ENCODE peak calls at places on chromosome 14, in four cellular contexts. K, I, P and M are unnamed samples.

GRCh38 chr14:60002819-60003492 is 83.0 kb downstream of the LRRC9 start:
- DNase-seq in I (peak; percentile 79), P (no peak), K (no peak), M (no peak)

GRCh38 chr14:61033024-61033423 is 52.0 kb downstream of the SLC38A6 start:
- DNase-seq in I (no peak), K (no peak), P (no peak), M (no peak)

GRCh38 chr14:61652526-61653262 is 42.6 kb upstream of the HIF1A start:
- DNase-seq in I (no peak), P (no peak), K (no peak), M (no peak)

GRCh38 chr14:39431416-39432178 is 636 bp downstream of the FBXO33 start:
- DNase-seq in P (peak; percentile 75), K (peak; percentile 85), I (peak; percentile 42), M (peak; percentile 53)

GRCh38 chr14:92601131-92601710 is 87.6 kb downstream of the RIN3 start:
- DNase-seq in K (no peak), P (no peak), I (no peak), M (no peak)

GRCh38 chr14:70780396-70781075 is 28.8 kb downstream of the MAP3K9 start:
- DNase-seq in P (no peak), K (no peak), I (peak; percentile 25), M (peak; percentile 13)

GRCh38 chr14:62002636-62003035 is 240.4 kb downstream of the SNAPC1 start:
- DNase-seq in I (no peak), P (no peak), K (no peak), M (no peak)

GRCh38 chr14:31877333-31877798 is 199.7 kb upstream of the ARHGAP5 start:
- DNase-seq in I (no peak), K (no peak), P (no peak), M (no peak)

GRCh38 chr14:72434856-72435255 is 459.0 kb downstream of the DPF3 start:
- DNase-seq in I (no peak), K (no peak), P (no peak), M (no peak)

GRCh38 chr14:74475678-74476077 is 17.4 kb downstream of the NPC2 start:
- DNase-seq in P (no peak), I (no peak), K (no peak), M (no peak)

GRCh38 chr14:102182190-102182589 is 42.5 kb downstream of the WDR20 start:
- DNase-seq in P (no peak), I (no peak), K (no peak), M (no peak)

GRCh38 chr14:51849095-51849494 is 11.3 kb upstream of the GNG2 start:
- DNase-seq in P (no peak), I (no peak), K (no peak), M (no peak)

GRCh38 chr14:36797634-36798033 is 136.0 kb downstream of the PAX9 start:
- DNase-seq in I (no peak), K (no peak), P (no peak), M (no peak)

GRCh38 chr14:22981090-22982012 is 1.0 kb downstream of the AJUBA start:
- DNase-seq in K (no peak), I (peak; percentile 25), P (peak; percentile 44), M (no peak)

GRCh38 chr14:67567654-67568053 is 32.4 kb downstream of the PIGH start:
- DNase-seq in I (no peak), P (no peak), K (peak; percentile 55), M (no peak)

GRCh38 chr14:54568821-54569591 is 2.1 kb downstream of the SAMD4A start:
- DNase-seq in P (no peak), K (no peak), I (no peak), M (no peak)

GRCh38 chr14:75548544-75548943 is 26.3 kb downstream of the BATF start:
- DNase-seq in P (no peak), I (no peak), K (no peak), M (peak; percentile 90)

GRCh38 chr14:79704406-79704805 is 506.9 kb downstream of the DIO2 start:
- DNase-seq in I (no peak), K (no peak), P (no peak), M (no peak)

GRCh38 chr14:90383731-90384542 is 12.9 kb upstream of the CALM1 start:
- DNase-seq in I (peak; percentile 67), K (peak; percentile 83), P (peak; percentile 66), M (peak; percentile 78)

GRCh38 chr14:86481105-86481504 is 951.2 kb downstream of the FLRT2 start:
- DNase-seq in K (no peak), I (no peak), P (no peak), M (no peak)

GRCh38 chr14:31025335-31026075 is at the start of gene AP4S1:
- DNase-seq in I (peak; percentile 43), P (peak; percentile 71), K (peak; percentile 83), M (peak; percentile 42)

GRCh38 chr14:64683264-64683663 is 21.0 kb upstream of the PLEKHG3 start:
- DNase-seq in I (no peak), K (no peak), P (no peak), M (no peak)

GRCh38 chr14:72615511-72616121 is 278.3 kb downstream of the DPF3 start:
- DNase-seq in K (peak; percentile 59), I (no peak), P (no peak), M (no peak)

GRCh38 chr14:36655963-36656768 is 5.5 kb upstream of the PAX9 start:
- DNase-seq in K (no peak), I (no peak), P (peak; percentile 91), M (peak; percentile 20)

GRCh38 chr14:80768646-80769045 is 172.9 kb downstream of the CEP128 start:
- DNase-seq in K (no peak), P (no peak), I (no peak), M (no peak)

GRCh38 chr14:81172353-81172752 is 48.4 kb downstream of the GTF2A1 start:
- DNase-seq in I (no peak), P (no peak), K (no peak), M (peak; percentile 20)

GRCh38 chr14:22915886-22916521 is 2.9 kb downstream of the RBM23 start:
- DNase-seq in I (no peak), P (no peak), K (no peak), M (no peak)

GRCh38 chr14:38208825-38209562 is 1.3 kb downstream of the SSTR1 start:
- DNase-seq in P (peak; percentile 70), I (peak; percentile 24), K (no peak), M (peak; percentile 95)

GRCh38 chr14:94051115-94051514 is 25.0 kb downstream of the OTUB2 start:
- DNase-seq in I (no peak), P (peak; percentile 56), K (peak; percentile 28), M (peak; percentile 11)

GRCh38 chr14:33958616-33959226 is 7.8 kb upstream of the EGLN3 start:
- DNase-seq in I (no peak), P (no peak), K (no peak), M (peak; percentile 77)

GRCh38 chr14:31251028-31251958 is 43.7 kb upstream of the HECTD1 start:
- DNase-seq in K (no peak), I (no peak), P (no peak), M (peak; percentile 59)

GRCh38 chr14:77151918-77152588 is 10.5 kb upstream of the ZDHHC22 start:
- DNase-seq in P (peak; percentile 39), I (no peak), K (peak; percentile 18), M (peak; percentile 8)

GRCh38 chr14:67311868-67312267 is 47.7 kb downstream of the ATP6V1D start:
- DNase-seq in I (no peak), P (no peak), K (no peak), M (no peak)

GRCh38 chr14:45222485-45223262 is 30.3 kb downstream of the MIS18BP1 start:
- DNase-seq in P (no peak), I (no peak), K (no peak), M (no peak)

GRCh38 chr14:105484997-105485393 is 1.7 kb upstream of the CRIP1 start:
- DNase-seq in I (no peak), P (no peak), K (no peak), M (no peak)
- H3K4me1 ChIP-seq in I (peaks cover 80% of the 10 kb centered on the region), P (peaks cover 12% of the 10 kb centered on the region), K (peaks cover 100% of the 10 kb centered on the region), M (peaks cover 2% of the 10 kb centered on the region)

GRCh38 chr14:25003537-25003936 is 46.4 kb downstream of the STXBP6 start:
- DNase-seq in P (no peak), I (no peak), K (no peak), M (no peak)

GRCh38 chr14:25006961-25007795 is 42.8 kb downstream of the STXBP6 start:
- DNase-seq in K (no peak), I (no peak), P (no peak), M (peak; percentile 83)

GRCh38 chr14:25007832-25008231 is 42.1 kb downstream of the STXBP6 start:
- DNase-seq in K (no peak), I (no peak), P (no peak), M (no peak)

GRCh38 chr14:25004389-25004809 is 45.5 kb downstream of the STXBP6 start:
- DNase-seq in I (no peak), K (no peak), P (no peak), M (no peak)

DNA sequence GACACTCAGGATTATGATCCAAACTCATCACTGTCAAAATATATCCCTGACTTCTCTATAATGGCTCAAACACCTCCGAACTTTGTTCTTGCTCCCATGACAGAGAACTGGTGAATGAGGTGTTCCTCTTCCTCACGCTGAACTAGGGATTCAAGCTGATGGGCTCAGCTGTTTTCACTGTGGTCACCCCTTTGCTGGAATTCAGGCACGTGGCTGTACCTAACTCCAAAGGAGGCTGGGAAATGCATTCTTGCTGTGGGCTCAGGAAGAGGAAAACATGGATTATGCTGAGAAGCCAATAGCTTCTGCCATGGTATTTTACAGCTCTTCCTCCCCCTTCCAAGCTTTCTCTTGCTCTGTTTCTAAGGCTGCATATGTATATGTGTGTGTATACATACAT is 43.9 kb downstream of the STXBP6 start:
- DNase-seq in K (no peak), I (no peak), P (no peak), M (no peak)
- H3K4me1 ChIP-seq in K (peaks cover 28% of the 10 kb centered on the region), I (peaks cover 53% of the 10 kb centered on the region), P (peaks cover 22% of the 10 kb centered on the region), M (no peaks in the 10 kb centered on the region)

GRCh38 chr14:91501951-91502930 is 7.9 kb downstream of the PPP4R3A start:
- DNase-seq in I (no peak), P (no peak), K (no peak), M (no peak)

GRCh38 chr14:91501348-91501747 is 8.8 kb downstream of the PPP4R3A start:
- DNase-seq in K (no peak), P (no peak), I (no peak), M (no peak)

GRCh38 chr14:91493169-91493568 is 16.9 kb downstream of the PPP4R3A start:
- DNase-seq in K (no peak), P (no peak), I (no peak), M (no peak)

GRCh38 chr14:91496790-91497189 is 13.3 kb downstream of the PPP4R3A start:
- DNase-seq in I (no peak), P (peak; percentile 5), K (no peak), M (peak; percentile 47)
- H3K4me1 ChIP-seq in I (peaks cover 50% of the 10 kb centered on the region), P (peaks cover 11% of the 10 kb centered on the region), K (peaks cover 64% of the 10 kb centered on the region), M (peaks cover 5% of the 10 kb centered on the region)

DNA sequence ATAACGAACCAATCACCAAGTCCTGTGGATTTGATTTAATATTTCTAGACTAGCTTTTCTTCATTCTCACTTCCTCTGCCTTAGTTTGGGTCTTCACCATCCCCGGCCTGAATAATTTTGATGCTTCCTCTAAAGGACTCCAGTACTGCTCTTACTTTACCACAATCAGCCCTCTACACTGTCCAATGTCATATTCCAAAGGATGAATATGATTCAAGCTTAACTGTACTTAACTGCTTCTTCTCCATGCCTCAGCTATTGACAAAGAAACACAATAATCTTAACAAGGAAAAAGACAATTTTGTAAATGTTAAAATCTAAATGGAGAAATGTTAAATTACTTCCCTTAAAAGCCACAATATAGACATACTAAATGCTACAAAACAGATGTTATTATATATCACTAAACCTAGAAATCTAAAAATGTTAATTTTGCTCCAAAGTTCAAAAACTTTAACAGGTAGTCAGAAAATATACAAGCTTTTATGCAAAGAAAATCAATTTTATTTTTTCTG is 70.2 kb downstream of the STXBP6 start:
- DNase-seq in K (no peak), P (no peak), I (no peak), M (no peak)
- H3K4me1 ChIP-seq in K (peaks cover 6% of the 10 kb centered on the region), P (no peaks in the 10 kb centered on the region), I (peaks cover 3% of the 10 kb centered on the region), M (peaks cover 21% of the 10 kb centered on the region)